ENCODE peak calls at places on chromosomes 1 and 21, in nine cellular contexts. R is A549, U is K562, Y is HCT116, G is GM23338, S is GM12878, J is Panc1, N is SK-N-SH, E is HepG2. H is an unnamed sample.

GRCh38 chr1:16922885-16923431 is 1.2 kb downstream of the CROCC start:
- DNase-seq in R (no peak), U (peak), Y (no peak), G (peak), S (no peak), J (no peak), N (peak), E (no peak), H (no peak)

GRCh38 chr21:39406065-39406464 is 39.5 kb downstream of the LCA5L start:
- DNase-seq in R (no peak), U (no peak), Y (no peak), G (no peak), S (no peak), J (no peak), N (no peak), E (no peak), H (no peak)

GRCh38 chr1:78146137-78146822 is 100.5 kb downstream of the GIPC2 start:
- DNase-seq in R (no peak), U (no peak), Y (no peak), G (no peak), S (no peak), J (no peak), N (peak), E (no peak), H (no peak)

GRCh38 chr21:29394051-29394450 is 95.3 kb downstream of the BACH1 start:
- DNase-seq in R (no peak), U (no peak), Y (no peak), G (no peak), S (no peak), J (no peak), N (no peak), E (no peak), H (no peak)

GRCh38 chr21:41217656-41218380 is 49.9 kb downstream of the BACE2 start:
- DNase-seq in R (no peak), U (peak), Y (no peak), G (no peak), S (no peak), J (no peak), N (no peak), E (no peak), H (no peak)

GRCh38 chr1:23867953-23868847 is at the start of gene FUCA1:
- DNase-seq in R (peak), U (peak), Y (peak), G (peak), S (peak), J (peak), N (peak), E (peak), H (peak)

GRCh38 chr1:23423415-23424170 is 955 bp downstream of the TCEA3 start:
- DNase-seq in R (no peak), U (no peak), Y (no peak), G (peak), S (no peak), J (no peak), N (peak), E (peak), H (no peak)

GRCh38 chr21:46273341-46273740 is 12.1 kb downstream of the MCM3AP start:
- DNase-seq in R (no peak), U (no peak), Y (no peak), G (no peak), S (no peak), J (no peak), N (no peak), E (no peak), H (no peak)

GRCh38 chr1:163307479-163308171 is 14.1 kb upstream of the NUF2 start:
- DNase-seq in R (no peak), U (no peak), Y (no peak), G (no peak), S (no peak), J (no peak), N (no peak), E (no peak), H (no peak)

GRCh38 chr1:43460988-43461693 is 7.4 kb upstream of the HYI start:
- DNase-seq in R (no peak), U (no peak), Y (no peak), G (no peak), S (no peak), J (no peak), N (no peak), E (peak), H (peak)

GRCh38 chr1:45883633-45884032 is 80.2 kb downstream of the MAST2 start:
- DNase-seq in R (no peak), U (no peak), Y (no peak), G (no peak), S (no peak), J (no peak), N (no peak), E (no peak), H (no peak)

GRCh38 chr21:43868461-43868860 is 3.4 kb downstream of the AGPAT3 start:
- DNase-seq in R (no peak), U (no peak), Y (no peak), G (no peak), S (no peak), J (no peak), N (no peak), E (no peak), H (no peak)
- TF ChIP-seq REST in R (no peak), U (no peak), Y (no peak), G (no peak), S (no peak), J (no peak), N (no peak), E (no peak), H (no peak)

GRCh38 chr1:166090244-166090643 is 76.6 kb downstream of the FAM78B start:
- DNase-seq in R (no peak), U (no peak), Y (no peak), G (peak), S (no peak), J (no peak), N (no peak), E (no peak), H (no peak)

GRCh38 chr1:166088572-166088955 is 78.2 kb downstream of the FAM78B start:
- DNase-seq in R (no peak), U (no peak), Y (no peak), G (no peak), S (no peak), J (no peak), N (no peak), E (no peak), H (no peak)

GRCh38 chr1:166086113-166086908 is 80.5 kb downstream of the FAM78B start:
- DNase-seq in R (no peak), U (no peak), Y (no peak), G (no peak), S (peak), J (no peak), N (no peak), E (peak), H (no peak)

GRCh38 chr1:166087734-166088571 is 78.8 kb downstream of the FAM78B start:
- DNase-seq in R (no peak), U (no peak), Y (no peak), G (no peak), S (no peak), J (no peak), N (no peak), E (no peak), H (no peak)

GRCh38 chr1:166089804-166090203 is 77.0 kb downstream of the FAM78B start:
- DNase-seq in R (no peak), U (no peak), Y (no peak), G (peak), S (peak), J (no peak), N (peak), E (no peak), H (no peak)
- H3K4me3 ChIP-seq in R (no peak), U (no peak), Y (no peak), G (no peak), S (no peak), J (no peak), N (no peak), E (no peak), H (no peak)

DNA sequence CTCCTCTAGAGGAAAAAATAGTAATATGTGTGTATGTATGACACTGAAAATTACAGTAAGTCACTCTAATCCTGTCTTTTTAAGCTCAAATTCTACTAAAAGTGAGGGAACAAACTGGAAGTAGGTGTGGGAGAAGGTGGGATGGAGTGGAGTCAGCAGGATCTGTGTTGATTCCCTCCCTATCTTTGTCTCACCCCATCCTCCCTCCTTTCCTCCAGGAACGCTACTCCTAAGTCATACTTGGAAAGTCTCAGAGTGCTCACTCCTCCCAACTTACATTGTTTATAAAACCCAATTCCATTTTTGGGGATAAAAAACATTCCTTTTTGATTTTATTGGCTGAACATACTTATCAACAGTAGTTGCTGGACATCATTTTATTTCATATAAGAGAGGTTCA is 14.9 kb upstream of the NUP133 start:
- DNase-seq in R (no peak), U (no peak), Y (no peak), G (no peak), S (no peak), J (no peak), N (no peak), E (no peak), H (no peak)
- TF ChIP-seq REST in R (no peak), U (no peak), Y (no peak), G (no peak), S (no peak), J (no peak), N (no peak), E (no peak), H (no peak)

GRCh38 chr1:156113263-156114004 is 1.1 kb upstream of the LMNA start:
- DNase-seq in R (no peak), U (no peak), Y (no peak), G (no peak), S (no peak), J (no peak), N (peak), E (no peak), H (no peak)
- H3K4me3 ChIP-seq in R (peak), U (no peak), Y (peak), G (peak), S (no peak), J (no peak), N (peak), E (peak), H (no peak)

GRCh38 chr1:207027921-207028320 is 4.6 kb downstream of the C1orf116 start:
- DNase-seq in R (no peak), U (no peak), Y (no peak), G (no peak), S (no peak), J (no peak), N (no peak), E (no peak), H (no peak)

GRCh38 chr1:207026177-207026576 is 6.4 kb downstream of the C1orf116 start:
- DNase-seq in R (no peak), U (no peak), Y (no peak), G (no peak), S (no peak), J (no peak), N (no peak), E (no peak), H (no peak)

GRCh38 chr1:207028884-207029283 is 3.7 kb downstream of the C1orf116 start:
- DNase-seq in R (no peak), U (no peak), Y (no peak), G (no peak), S (no peak), J (no peak), N (no peak), E (no peak), H (no peak)

GRCh38 chr1:207025144-207025880 is 7.2 kb downstream of the C1orf116 start:
- DNase-seq in R (peak), U (no peak), Y (no peak), G (peak), S (no peak), J (no peak), N (no peak), E (peak), H (peak)

GRCh38 chr1:207027221-207027777 is 5.3 kb downstream of the C1orf116 start:
- DNase-seq in R (peak), U (no peak), Y (peak), G (no peak), S (no peak), J (no peak), N (no peak), E (no peak), H (no peak)
- TF ChIP-seq REST in R (no peak), U (no peak), Y (no peak), G (no peak), S (no peak), J (no peak), N (no peak), E (no peak), H (no peak)

GRCh38 chr1:182617075-182617429 is 12.9 kb upstream of the RGS16 start:
- DNase-seq in R (no peak), U (no peak), Y (no peak), G (no peak), S (no peak), J (no peak), N (no peak), E (no peak), H (no peak)
- H3K4me3 ChIP-seq in R (no peak), U (no peak), Y (no peak), G (peak), S (no peak), J (no peak), N (no peak), E (no peak), H (no peak)

GRCh38 chr21:33025471-33026298 is at the start of gene OLIG2:
- DNase-seq in R (no peak), U (peak), Y (no peak), G (peak), S (no peak), J (no peak), N (peak), E (no peak), H (peak)

GRCh38 chr21:33024278-33025103 is 1.2 kb upstream of the OLIG2 start:
- DNase-seq in R (no peak), U (no peak), Y (no peak), G (peak), S (no peak), J (no peak), N (peak), E (no peak), H (no peak)

GRCh38 chr21:33023574-33024277 is 2.0 kb upstream of the OLIG2 start:
- DNase-seq in R (no peak), U (no peak), Y (no peak), G (peak), S (no peak), J (no peak), N (peak), E (no peak), H (no peak)

GRCh38 chr21:33026299-33026858 is 644 bp downstream of the OLIG2 start:
- DNase-seq in R (no peak), U (no peak), Y (no peak), G (no peak), S (no peak), J (no peak), N (peak), E (no peak), H (no peak)

GRCh38 chr21:33025106-33025470 is 647 bp upstream of the OLIG2 start:
- DNase-seq in R (no peak), U (no peak), Y (no peak), G (peak), S (no peak), J (no peak), N (peak), E (no peak), H (no peak)
- TF ChIP-seq REST in R (no peak), U (no peak), Y (no peak), G (no peak), S (no peak), J (no peak), N (no peak), E (no peak), H (no peak)

H was measured in HL-60.